ENCODE peak calls at places on chromosomes 4 and X, in ten cellular contexts. Z is HuH-7.5; K is WTC11; P is mesenteric fat pad; U is effector memory CD4-positive, alpha-beta T cell; Y is AG04450; M is cardiac muscle cell; D is endodermal cell; S is heart right ventricle; F is BE2C. J is an unnamed sample.

GRCh38 chrX:23662853-23663252 is 4.4 kb upstream of the PRDX4 start:
- DNase-seq in M (peak), K (no peak), P (no peak), Y (peak), U (no peak), F (no peak), S (no peak), Z (no peak), D (no peak), J (peak)

GRCh38 chrX:65488496-65488895 is 46.1 kb downstream of the LAS1L start:
- DNase-seq in P (no peak), D (no peak), Z (no peak), M (peak), U (no peak), Y (no peak), S (no peak), K (no peak), F (no peak), J (no peak)

GRCh38 chr4:39062094-39062493 is at the start of gene KLHL5:
- DNase-seq in P (no peak), K (no peak), Y (no peak), S (no peak), F (no peak), M (no peak), Z (no peak), D (no peak), U (no peak), J (no peak)

GRCh38 chr4:110629780-110630500 is 7.1 kb upstream of the PITX2 start:
- DNase-seq in U (no peak), P (no peak), D (peak), F (no peak), S (no peak), Y (no peak), K (no peak), M (no peak), Z (no peak), J (no peak)

GRCh38 chr4:43757147-43757546 is 691.5 kb downstream of the KCTD8 start:
- DNase-seq in P (no peak), S (no peak), F (no peak), K (no peak), U (no peak), M (no peak), Y (no peak), D (peak), Z (no peak), J (no peak)

GRCh38 chrX:40104649-40105015 is 6.9 kb upstream of the BCOR start:
- DNase-seq in U (no peak), K (no peak), D (peak), Z (no peak), F (peak), S (peak), P (no peak), M (peak), Y (no peak), J (peak)

GRCh38 chr4:55184600-55185523 is 59.5 kb upstream of the KDR start:
- DNase-seq in S (no peak), D (peak), Y (peak), U (no peak), P (no peak), F (peak), M (peak), Z (no peak), K (peak), J (no peak)

GRCh38 chrX:1537031-1537715 is at the start of gene P2RY8:
- DNase-seq in U (peak), M (peak), K (no peak), S (peak), Y (no peak), D (no peak), Z (peak), P (peak), F (no peak), J (peak)

GRCh38 chr4:41432889-41433288 is 105.1 kb upstream of the LIMCH1 start:
- DNase-seq in U (no peak), D (peak), F (no peak), Y (no peak), K (no peak), M (peak), P (no peak), S (no peak), Z (no peak), J (no peak)

GRCh38 chr4:95027906-95028618 is 270.3 kb downstream of the BMPR1B start:
- DNase-seq in K (no peak), S (no peak), Y (no peak), Z (no peak), D (no peak), M (no peak), U (no peak), P (no peak), F (no peak), J (no peak)

GRCh38 chrX:48934581-48935331 is 15.9 kb upstream of the PIM2 start:
- DNase-seq in Y (no peak), D (no peak), K (no peak), F (no peak), P (no peak), U (peak), Z (no peak), S (no peak), M (no peak), J (no peak)

GRCh38 chr4:168605411-168605810 is 108.6 kb downstream of the PALLD start:
- DNase-seq in Y (no peak), P (no peak), Z (no peak), M (peak), F (no peak), S (peak), U (no peak), K (no peak), D (no peak), J (no peak)

GRCh38 chr4:107034091-107034698 is 1.9 kb downstream of the DKK2 start:
- DNase-seq in P (no peak), M (peak), Y (no peak), K (peak), D (peak), Z (no peak), S (no peak), U (no peak), F (peak), J (no peak)

GRCh38 chrX:136538811-136539210 is 6.8 kb downstream of the VGLL1 start:
- DNase-seq in K (no peak), Z (no peak), D (no peak), Y (no peak), U (no peak), F (no peak), P (no peak), M (no peak), S (no peak), J (no peak)

GRCh38 chr4:104451573-104451972 is 43.1 kb downstream of the CXXC4 start:
- DNase-seq in Z (no peak), D (no peak), M (peak), P (no peak), Y (no peak), U (no peak), K (no peak), S (no peak), F (no peak), J (no peak)

GRCh38 chr4:113553082-113553481 is 208.5 kb downstream of the CAMK2D start:
- DNase-seq in Y (no peak), P (no peak), U (no peak), S (no peak), Z (no peak), D (no peak), K (no peak), F (no peak), M (no peak), J (no peak)

GRCh38 chr4:81260443-81261102 is 45.6 kb upstream of the PRKG2 start:
- DNase-seq in P (no peak), S (no peak), Y (no peak), Z (no peak), K (peak), U (no peak), D (peak), M (peak), F (no peak), J (no peak)

GRCh38 chrX:111041018-111041462 is 55.0 kb upstream of the PAK3 start:
- DNase-seq in M (peak), D (no peak), Y (peak), U (peak), Z (no peak), S (no peak), K (no peak), P (no peak), F (no peak), J (no peak)

GRCh38 chrX:79477691-79478090 is 110.6 kb upstream of the ITM2A start:
- DNase-seq in Z (no peak), U (no peak), Y (no peak), P (no peak), K (no peak), M (no peak), S (no peak), D (no peak), F (no peak), J (no peak)

GRCh38 chrX:2176733-2177132 is 324.0 kb downstream of the DHRSX start:
- DNase-seq in Y (no peak), M (no peak), K (no peak), S (no peak), Z (no peak), F (no peak), U (no peak), D (no peak), P (no peak), J (no peak)

GRCh38 chrX:72041166-72041565 is 90.5 kb downstream of the RTL5 start:
- DNase-seq in Y (no peak), K (no peak), S (no peak), U (no peak), P (peak), D (peak), M (no peak), F (peak), Z (no peak), J (no peak)

GRCh38 chr4:115187136-115187535 is 73.7 kb upstream of the NDST4 start:
- DNase-seq in S (no peak), M (no peak), D (no peak), Y (no peak), F (no peak), Z (no peak), K (no peak), P (no peak), U (no peak), J (no peak)

GRCh38 chr4:7719354-7720174 is 220.1 kb downstream of the AFAP1 start:
- DNase-seq in U (no peak), Y (no peak), M (peak), K (peak), D (peak), S (peak), P (no peak), F (peak), Z (peak), J (no peak)

GRCh38 chrX:118780915-118781314 is 42.7 kb upstream of the ZCCHC12 start:
- DNase-seq in D (no peak), Z (no peak), U (no peak), F (no peak), M (peak), S (no peak), K (no peak), P (no peak), Y (no peak), J (no peak)

GRCh38 chr4:146269228-146269653 is 54.9 kb downstream of the REELD1 start:
- DNase-seq in D (no peak), P (no peak), M (no peak), F (no peak), K (no peak), Z (no peak), S (no peak), Y (no peak), U (no peak), J (no peak)

GRCh38 chrX:119685225-119686066 is 7.5 kb downstream of the SEPTIN6 start:
- DNase-seq in F (no peak), P (no peak), S (peak), M (no peak), K (no peak), D (no peak), Y (no peak), Z (no peak), U (peak), J (peak)

GRCh38 chrX:39642071-39642470 is 455.7 kb downstream of the BCOR start:
- DNase-seq in D (no peak), M (peak), Z (peak), P (no peak), K (no peak), F (peak), S (peak), Y (no peak), U (no peak), J (no peak)

GRCh38 chr4:152398060-152398459 is 137.8 kb downstream of the FBXW7 start:
- DNase-seq in Y (no peak), K (no peak), P (no peak), D (no peak), S (no peak), Z (no peak), M (peak), F (no peak), U (no peak), J (no peak)

GRCh38 chrX:144896323-144896722 is 351.0 kb upstream of the SPANXN1 start:
- DNase-seq in D (no peak), F (no peak), Y (no peak), P (no peak), U (no peak), Z (no peak), K (no peak), M (no peak), S (no peak), J (no peak)

GRCh38 chr4:5957091-5957490 is 61.1 kb downstream of the C4orf50 start:
- DNase-seq in F (peak), U (no peak), Z (no peak), D (peak), P (peak), K (no peak), M (no peak), S (no peak), Y (no peak), J (no peak)

GRCh38 chr4:185165605-185166063 is 22.6 kb downstream of the SLC25A4 start:
- DNase-seq in S (no peak), Y (peak), D (no peak), Z (no peak), P (no peak), M (peak), F (no peak), U (no peak), K (no peak), J (no peak)

GRCh38 chrX:44651347-44651746 is 108.7 kb upstream of the FUNDC1 start:
- DNase-seq in F (peak), Z (no peak), S (no peak), Y (no peak), U (no peak), P (no peak), K (peak), D (peak), M (peak), J (no peak)

GRCh38 chr4:173040200-173040599 is 128.4 kb upstream of the GALNT7 start:
- DNase-seq in Z (no peak), K (no peak), F (no peak), P (no peak), Y (no peak), S (no peak), D (no peak), M (peak), U (no peak), J (no peak)

GRCh38 chr4:85963231-85963630 is 396.6 kb downstream of the MAPK10 start:
- DNase-seq in P (no peak), K (no peak), Y (no peak), U (no peak), S (no peak), Z (no peak), M (no peak), D (no peak), F (no peak), J (no peak)

GRCh38 chr4:20278195-20278594 is 26.5 kb downstream of the SLIT2 start:
- DNase-seq in Y (no peak), F (no peak), M (no peak), S (no peak), D (no peak), U (no peak), K (no peak), P (no peak), Z (no peak), J (no peak)

J was measured in naive B cell.